ENCODE peak calls at places on chromosomes 11 and 22, in five cellular contexts. One of them, this sample, is unnamed.

GRCh38 chr11:2788751-2789140 is 89.0 kb upstream of the KCNQ1OT1 start:
- DNase-seq in T follicular helper cell: no peak
- DNase-seq in activated T-cell treated with anti-CD3 and anti-CD28 coated beads, Interleukin-2, amount 50 U/mL, for 72 hours: no peak
- DNase-seq in stimulated activated CD8-positive, alpha-beta memory T cell treated with anti-CD3 and anti-CD28 coated beads, Interleukin-15, amount 100 ng/mL, for 1 hour: no peak
- DNase-seq in COR-L47: no peak
- DNase-seq in this sample: no peak

GRCh38 chr22:19887251-19887985 is 32.7 kb upstream of the GNB1L start:
- DNase-seq in T follicular helper cell: no peak
- DNase-seq in activated T-cell treated with anti-CD3 and anti-CD28 coated beads, Interleukin-2, amount 50 U/mL, for 72 hours: no peak
- DNase-seq in stimulated activated CD8-positive, alpha-beta memory T cell treated with anti-CD3 and anti-CD28 coated beads, Interleukin-15, amount 100 ng/mL, for 1 hour: no peak
- DNase-seq in COR-L47: peak
- DNase-seq in this sample: no peak

GRCh38 chr11:86162257-86162656 is 82.3 kb upstream of the EED start:
- DNase-seq in T follicular helper cell: no peak
- DNase-seq in activated T-cell treated with anti-CD3 and anti-CD28 coated beads, Interleukin-2, amount 50 U/mL, for 72 hours: no peak
- DNase-seq in stimulated activated CD8-positive, alpha-beta memory T cell treated with anti-CD3 and anti-CD28 coated beads, Interleukin-15, amount 100 ng/mL, for 1 hour: no peak
- DNase-seq in COR-L47: no peak
- DNase-seq in this sample: peak

GRCh38 chr11:119422505-119423416 is at the start of gene THY1:
- DNase-seq in T follicular helper cell: no peak
- DNase-seq in activated T-cell treated with anti-CD3 and anti-CD28 coated beads, Interleukin-2, amount 50 U/mL, for 72 hours: peak
- DNase-seq in stimulated activated CD8-positive, alpha-beta memory T cell treated with anti-CD3 and anti-CD28 coated beads, Interleukin-15, amount 100 ng/mL, for 1 hour: no peak
- DNase-seq in COR-L47: peak
- DNase-seq in this sample: no peak

GRCh38 chr11:131694526-131695424 is 324.4 kb downstream of the NTM start:
- DNase-seq in T follicular helper cell: peak
- DNase-seq in activated T-cell treated with anti-CD3 and anti-CD28 coated beads, Interleukin-2, amount 50 U/mL, for 72 hours: peak
- DNase-seq in stimulated activated CD8-positive, alpha-beta memory T cell treated with anti-CD3 and anti-CD28 coated beads, Interleukin-15, amount 100 ng/mL, for 1 hour: no peak
- DNase-seq in COR-L47: peak
- DNase-seq in this sample: peak

GRCh38 chr11:29087404-29087803 is 929.4 kb downstream of the KCNA4 start:
- DNase-seq in T follicular helper cell: no peak
- DNase-seq in activated T-cell treated with anti-CD3 and anti-CD28 coated beads, Interleukin-2, amount 50 U/mL, for 72 hours: no peak
- DNase-seq in stimulated activated CD8-positive, alpha-beta memory T cell treated with anti-CD3 and anti-CD28 coated beads, Interleukin-15, amount 100 ng/mL, for 1 hour: no peak
- DNase-seq in COR-L47: no peak
- DNase-seq in this sample: no peak

GRCh38 chr11:104402812-104403521 is 239.0 kb upstream of the PDGFD start:
- DNase-seq in T follicular helper cell: no peak
- DNase-seq in activated T-cell treated with anti-CD3 and anti-CD28 coated beads, Interleukin-2, amount 50 U/mL, for 72 hours: no peak
- DNase-seq in stimulated activated CD8-positive, alpha-beta memory T cell treated with anti-CD3 and anti-CD28 coated beads, Interleukin-15, amount 100 ng/mL, for 1 hour: no peak
- DNase-seq in COR-L47: no peak
- DNase-seq in this sample: no peak

GRCh38 chr11:75195164-75195962 is 44.5 kb downstream of the SLCO2B1 start:
- DNase-seq in T follicular helper cell: no peak
- DNase-seq in activated T-cell treated with anti-CD3 and anti-CD28 coated beads, Interleukin-2, amount 50 U/mL, for 72 hours: no peak
- DNase-seq in stimulated activated CD8-positive, alpha-beta memory T cell treated with anti-CD3 and anti-CD28 coated beads, Interleukin-15, amount 100 ng/mL, for 1 hour: no peak
- DNase-seq in COR-L47: peak
- DNase-seq in this sample: peak

GRCh38 chr11:133214646-133215045 is 317.7 kb downstream of the OPCML start:
- DNase-seq in T follicular helper cell: no peak
- DNase-seq in activated T-cell treated with anti-CD3 and anti-CD28 coated beads, Interleukin-2, amount 50 U/mL, for 72 hours: no peak
- DNase-seq in stimulated activated CD8-positive, alpha-beta memory T cell treated with anti-CD3 and anti-CD28 coated beads, Interleukin-15, amount 100 ng/mL, for 1 hour: no peak
- DNase-seq in COR-L47: no peak
- DNase-seq in this sample: no peak

GRCh38 chr11:86515297-86516094 is 140.8 kb downstream of the CCDC81 start:
- DNase-seq in T follicular helper cell: no peak
- DNase-seq in activated T-cell treated with anti-CD3 and anti-CD28 coated beads, Interleukin-2, amount 50 U/mL, for 72 hours: no peak
- DNase-seq in stimulated activated CD8-positive, alpha-beta memory T cell treated with anti-CD3 and anti-CD28 coated beads, Interleukin-15, amount 100 ng/mL, for 1 hour: no peak
- DNase-seq in COR-L47: peak
- DNase-seq in this sample: no peak

GRCh38 chr22:17785185-17786184 is 11.2 kb upstream of the BID start:
- DNase-seq in T follicular helper cell: peak
- DNase-seq in activated T-cell treated with anti-CD3 and anti-CD28 coated beads, Interleukin-2, amount 50 U/mL, for 72 hours: peak
- DNase-seq in stimulated activated CD8-positive, alpha-beta memory T cell treated with anti-CD3 and anti-CD28 coated beads, Interleukin-15, amount 100 ng/mL, for 1 hour: peak
- DNase-seq in COR-L47: peak
- DNase-seq in this sample: peak

GRCh38 chr22:19766235-19766505 is 5.6 kb downstream of the TBX1 start:
- DNase-seq in T follicular helper cell: no peak
- DNase-seq in activated T-cell treated with anti-CD3 and anti-CD28 coated beads, Interleukin-2, amount 50 U/mL, for 72 hours: no peak
- DNase-seq in stimulated activated CD8-positive, alpha-beta memory T cell treated with anti-CD3 and anti-CD28 coated beads, Interleukin-15, amount 100 ng/mL, for 1 hour: no peak
- DNase-seq in COR-L47: no peak
- DNase-seq in this sample: no peak

GRCh38 chr11:2390871-2391662 is 9.5 kb upstream of the TSSC4 start:
- DNase-seq in T follicular helper cell: no peak
- DNase-seq in activated T-cell treated with anti-CD3 and anti-CD28 coated beads, Interleukin-2, amount 50 U/mL, for 72 hours: no peak
- DNase-seq in stimulated activated CD8-positive, alpha-beta memory T cell treated with anti-CD3 and anti-CD28 coated beads, Interleukin-15, amount 100 ng/mL, for 1 hour: no peak
- DNase-seq in COR-L47: peak
- DNase-seq in this sample: peak

GRCh38 chr11:85843929-85844328 is 11.3 kb upstream of the CCDC83 start:
- DNase-seq in T follicular helper cell: no peak
- DNase-seq in activated T-cell treated with anti-CD3 and anti-CD28 coated beads, Interleukin-2, amount 50 U/mL, for 72 hours: no peak
- DNase-seq in stimulated activated CD8-positive, alpha-beta memory T cell treated with anti-CD3 and anti-CD28 coated beads, Interleukin-15, amount 100 ng/mL, for 1 hour: no peak
- DNase-seq in COR-L47: no peak
- DNase-seq in this sample: no peak

GRCh38 chr11:16511807-16512114 is 155.4 kb upstream of the SOX6 start:
- DNase-seq in T follicular helper cell: no peak
- DNase-seq in activated T-cell treated with anti-CD3 and anti-CD28 coated beads, Interleukin-2, amount 50 U/mL, for 72 hours: no peak
- DNase-seq in stimulated activated CD8-positive, alpha-beta memory T cell treated with anti-CD3 and anti-CD28 coated beads, Interleukin-15, amount 100 ng/mL, for 1 hour: no peak
- DNase-seq in COR-L47: no peak
- DNase-seq in this sample: no peak

GRCh38 chr22:28989484-28989883 is 72.1 kb downstream of the C22orf31 start:
- DNase-seq in T follicular helper cell: no peak
- DNase-seq in activated T-cell treated with anti-CD3 and anti-CD28 coated beads, Interleukin-2, amount 50 U/mL, for 72 hours: no peak
- DNase-seq in stimulated activated CD8-positive, alpha-beta memory T cell treated with anti-CD3 and anti-CD28 coated beads, Interleukin-15, amount 100 ng/mL, for 1 hour: no peak
- DNase-seq in COR-L47: no peak
- DNase-seq in this sample: peak

GRCh38 chr11:90476442-90477007 is 253.7 kb upstream of the CHORDC1 start:
- DNase-seq in T follicular helper cell: no peak
- DNase-seq in activated T-cell treated with anti-CD3 and anti-CD28 coated beads, Interleukin-2, amount 50 U/mL, for 72 hours: peak
- DNase-seq in stimulated activated CD8-positive, alpha-beta memory T cell treated with anti-CD3 and anti-CD28 coated beads, Interleukin-15, amount 100 ng/mL, for 1 hour: no peak
- DNase-seq in COR-L47: peak
- DNase-seq in this sample: no peak

This sample was measured in sigmoid colon.